ENCODE peak calls at places on chromosomes 4 and X, in seven cellular contexts. J is Panc1, C is upper lobe of right lung, T is ovary, Y is cardiac muscle cell, Z is pancreas, O is BE2C. G is an unnamed sample. For H3K4me1, the result is how much of the 10 kb centered on the place peaks cover.

GRCh38 chr4:165537028-165537648 is 158.3 kb downstream of the CPE start:
- DNase-seq in T (no peak), Z (no peak), J (peak), C (no peak), O (no peak), Y (peak), G (no peak)

GRCh38 chrX:109347618-109348017 is 134.3 kb downstream of the GUCY2F start:
- DNase-seq in T (no peak), J (no peak), C (no peak), O (no peak), Z (no peak), Y (peak), G (no peak)

GRCh38 chr4:59247032-59247431 is 1953.1 kb upstream of the ADGRL3 start:
- DNase-seq in Z (no peak), O (no peak), Y (no peak), C (no peak), J (no peak), T (no peak), G (no peak)

GRCh38 chr4:118920247-118920646 is 31.6 kb downstream of the SYNPO2 start:
- DNase-seq in C (no peak), O (no peak), T (peak), J (no peak), Y (peak), Z (no peak), G (no peak)

GRCh38 chr4:37890501-37891220 is at the start of gene TBC1D1:
- DNase-seq in C (peak), J (no peak), Z (peak), T (peak), O (no peak), Y (peak), G (peak)

GRCh38 chr4:136484996-136485395 is 1047.3 kb downstream of the PCDH18 start:
- DNase-seq in Y (peak), C (no peak), T (no peak), O (no peak), Z (no peak), J (no peak), G (no peak)

GRCh38 chr4:173531085-173531965 is 1.3 kb upstream of the HAND2 start:
- DNase-seq in T (no peak), Z (no peak), O (peak), Y (peak), C (no peak), J (no peak), G (no peak)

GRCh38 chrX:129606918-129607317 is 47.8 kb downstream of the APLN start:
- DNase-seq in C (no peak), O (peak), J (peak), Y (peak), Z (no peak), T (peak), G (peak)

DNA sequence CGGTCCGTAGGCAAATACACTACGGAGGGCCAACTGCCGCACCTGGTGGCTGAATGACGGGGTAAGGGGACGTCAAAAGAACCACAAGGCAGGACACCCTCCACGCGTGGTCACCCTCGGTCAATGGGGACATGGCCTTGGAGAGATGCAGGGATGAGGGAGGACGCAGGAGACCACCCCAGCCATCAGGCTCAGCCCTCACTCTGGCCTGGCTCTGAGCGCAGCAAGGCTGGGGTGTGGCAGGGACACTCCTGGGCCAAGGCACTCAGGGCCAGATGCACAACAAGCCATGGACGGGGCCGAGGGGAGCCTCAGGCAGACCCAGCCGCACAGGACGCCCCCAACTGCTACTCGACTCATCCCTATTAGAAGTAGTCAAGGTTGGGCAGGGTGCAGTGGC is 36.5 kb downstream of the GAK start:
- DNase-seq in T (no peak), J (no peak), Z (no peak), O (no peak), C (no peak), Y (no peak), G (no peak)
- H3K4me3 ChIP-seq in T (no peak), J (no peak), Z (no peak), O (no peak), C (no peak), Y (no peak), G (no peak)

DNA sequence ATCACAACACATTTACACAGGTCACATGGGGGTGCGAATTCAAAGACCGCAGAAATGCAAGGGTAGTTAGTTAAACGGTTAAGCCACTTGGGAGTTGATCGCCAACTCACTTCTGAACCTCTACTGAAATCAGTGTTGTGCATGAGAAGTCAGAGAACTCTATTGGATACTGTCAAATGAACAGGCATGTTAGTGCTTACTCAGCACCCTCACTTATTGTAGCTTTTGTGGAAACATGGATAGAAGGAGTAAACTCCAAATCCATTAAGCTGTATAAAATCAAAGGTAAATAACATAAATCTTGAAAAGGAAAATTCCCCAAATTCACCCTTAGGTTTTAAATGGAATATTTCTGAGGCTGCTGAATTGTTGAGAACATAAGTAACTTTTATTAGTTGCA is 17.5 kb upstream of the ANXA10 start:
- DNase-seq in T (no peak), Y (no peak), J (no peak), O (no peak), C (no peak), Z (no peak), G (no peak)
- H3K4me1 ChIP-seq in T (under half), Y (under half), J (under half), O (under half), C (under half), Z (under half), G (under half)

DNA sequence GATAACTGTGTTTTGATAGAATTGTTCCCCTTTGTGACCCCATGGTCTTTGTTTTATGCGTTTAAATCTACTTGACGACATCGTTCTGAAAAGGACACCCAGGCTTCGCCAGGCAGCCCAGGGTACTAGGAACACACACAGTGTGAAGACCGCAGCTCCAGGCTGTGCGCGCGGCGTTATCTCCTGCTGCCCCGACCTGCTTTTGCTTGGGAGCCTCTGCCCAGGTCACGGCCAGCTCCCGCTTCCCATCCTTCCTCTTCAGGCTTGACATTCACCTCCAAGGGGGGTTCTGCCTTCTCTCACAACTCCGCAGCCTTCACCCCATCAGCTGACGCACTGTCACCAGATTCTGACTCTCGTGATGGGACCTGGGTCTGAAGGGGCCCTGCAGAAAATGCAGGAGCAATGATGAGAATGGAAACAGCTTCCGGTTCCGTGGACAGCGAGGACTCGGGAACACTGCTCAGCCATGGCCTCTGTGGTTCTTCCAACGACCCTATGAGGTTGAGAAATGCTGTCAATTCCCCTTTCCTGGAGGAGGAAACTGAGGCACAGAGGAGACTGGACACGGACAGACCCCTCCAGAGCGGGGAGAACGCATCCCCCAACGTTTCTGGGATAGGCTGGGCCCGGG is 536 bp upstream of the HTRA3 start:
- DNase-seq in Y (no peak), Z (no peak), C (no peak), T (no peak), O (no peak), J (no peak), G (no peak)
- H3K4me3 ChIP-seq in Y (peak), Z (no peak), C (no peak), T (peak), O (no peak), J (peak), G (peak)

GRCh38 chrX:42976729-42977366 is 198.9 kb upstream of the PPP1R2C start:
- DNase-seq in T (no peak), C (no peak), J (no peak), O (no peak), Z (no peak), Y (no peak), G (peak)

GRCh38 chrX:42973321-42973720 is 195.4 kb upstream of the PPP1R2C start:
- DNase-seq in O (no peak), C (no peak), T (no peak), J (no peak), Y (no peak), Z (no peak), G (no peak)

GRCh38 chrX:42978655-42979379 is 200.9 kb upstream of the PPP1R2C start:
- DNase-seq in Y (no peak), T (no peak), J (no peak), O (no peak), Z (no peak), C (no peak), G (no peak)

GRCh38 chrX:42975906-42976305 is 197.9 kb upstream of the PPP1R2C start:
- DNase-seq in Z (no peak), Y (no peak), C (no peak), T (no peak), J (no peak), O (no peak), G (no peak)
- H3K4me1 ChIP-seq in Z (under half), Y (under half), C (under half), T (under half), J (under half), O (under half), G (under half)

GRCh38 chrX:40205471-40205870 is 107.7 kb upstream of the BCOR start:
- DNase-seq in T (no peak), Z (peak), J (no peak), O (no peak), C (no peak), Y (no peak), G (no peak)
- H3K4me3 ChIP-seq in T (no peak), Z (no peak), J (no peak), O (peak), C (no peak), Y (no peak), G (no peak)